ENCODE peak calls at places on chromosomes 6 and 20, in ten cellular contexts. P is AG04450, H is thoracic aorta, U is lung, B is fibroblast of lung, L is uterus, E is right lobe of liver, O is gastrocnemius medialis, W is right cardiac atrium, M is psoas muscle. R is an unnamed sample.

GRCh38 chr20:1567392-1568165 is 10.1 kb upstream of the SIRPD start:
- DNase-seq in O (no peak), U (no peak), E (no peak), B (no peak), W (no peak), L (no peak), M (no peak), H (no peak), P (no peak), R (no peak)

GRCh38 chr20:24782801-24783630 is 166.1 kb upstream of the CST7 start:
- DNase-seq in W (no peak), M (no peak), E (no peak), H (no peak), U (no peak), B (no peak), P (no peak), L (no peak), O (no peak), R (no peak)

GRCh38 chr6:109891924-109892323 is 86.2 kb upstream of the GPR6 start:
- DNase-seq in O (peak), E (no peak), P (no peak), L (no peak), H (no peak), M (no peak), W (no peak), U (peak), B (no peak), R (no peak)

GRCh38 chr6:104325341-104326172 is 534.2 kb downstream of the HACE1 start:
- DNase-seq in P (no peak), M (no peak), W (no peak), O (no peak), E (no peak), H (no peak), B (peak), U (no peak), L (no peak), R (no peak)

GRCh38 chr6:129183681-129184216 is 300.8 kb downstream of the LAMA2 start:
- DNase-seq in P (no peak), B (peak), L (no peak), W (no peak), H (no peak), U (no peak), E (no peak), M (no peak), O (no peak), R (no peak)

GRCh38 chr6:111069722-111070406 is 17.4 kb upstream of the SLC16A10 start:
- DNase-seq in U (no peak), P (no peak), H (no peak), B (no peak), L (no peak), W (no peak), E (no peak), M (no peak), O (no peak), R (no peak)

GRCh38 chr20:45157977-45158376 is 16.7 kb upstream of the PI3 start:
- DNase-seq in O (no peak), P (no peak), H (no peak), E (no peak), U (no peak), M (no peak), B (peak), W (no peak), L (no peak), R (no peak)

GRCh38 chr20:10798811-10799210 is 125.0 kb upstream of the JAG1 start:
- DNase-seq in B (peak), M (no peak), L (no peak), E (no peak), W (no peak), O (no peak), H (no peak), P (no peak), U (no peak), R (no peak)

GRCh38 chr20:3165473-3166337 is 6.0 kb upstream of the FASTKD5 start:
- DNase-seq in O (no peak), E (peak), U (no peak), P (no peak), M (peak), B (peak), L (peak), H (no peak), W (peak), R (no peak)

DNA sequence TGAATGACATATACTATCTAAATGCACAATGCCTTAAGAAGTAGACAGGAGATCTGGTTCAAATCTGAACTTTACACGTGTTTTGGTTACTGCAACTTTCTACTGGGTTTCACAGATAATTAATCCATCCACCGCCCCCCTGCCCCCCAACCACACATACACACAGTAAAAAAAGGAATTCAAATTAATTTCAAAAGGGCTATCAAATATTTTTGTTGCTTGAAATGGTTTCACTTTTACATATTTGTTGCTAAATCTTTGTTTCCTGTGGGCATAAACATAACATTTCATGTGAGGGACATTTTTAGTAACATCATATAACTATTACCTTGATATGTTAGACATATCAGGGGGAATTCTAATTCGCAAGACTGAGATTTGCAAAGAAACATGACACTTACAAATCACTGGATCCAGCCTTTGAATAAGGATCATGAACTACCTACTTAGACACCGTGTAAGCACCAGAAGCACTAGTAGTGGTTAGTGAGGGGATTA is 7.5 kb downstream of the NEDD9 start:
- DNase-seq in L (no peak), U (no peak), W (no peak), E (no peak), B (no peak), P (no peak), H (no peak), O (no peak), M (no peak), R (no peak)
- H3K4me3 ChIP-seq in L (no peak), U (no peak), W (peak), E (no peak), B (no peak), P (no peak), H (peak), O (no peak), M (peak), R (no peak)

GRCh38 chr20:37378420-37378784 is 32.5 kb downstream of the SRC start:
- DNase-seq in U (no peak), H (no peak), B (no peak), O (no peak), P (no peak), E (no peak), L (no peak), M (no peak), W (no peak), R (no peak)
- H3K27ac ChIP-seq in U (no peak), H (no peak), B (no peak), O (no peak), P (peak), E (no peak), L (no peak), M (no peak), W (no peak), R (no peak)

GRCh38 chr20:36623444-36623843 is 17.9 kb downstream of the RAB5IF start:
- DNase-seq in O (no peak), U (no peak), W (no peak), H (no peak), B (no peak), P (no peak), L (no peak), E (no peak), M (no peak), R (no peak)

GRCh38 chr20:36620917-36621316 is 15.3 kb downstream of the RAB5IF start:
- DNase-seq in P (no peak), L (no peak), O (no peak), H (no peak), B (no peak), M (no peak), W (no peak), U (no peak), E (no peak), R (no peak)

GRCh38 chr20:36628076-36628475 is 17.9 kb downstream of the SLA2 start:
- DNase-seq in H (no peak), B (peak), L (no peak), P (no peak), U (no peak), O (no peak), M (no peak), E (no peak), W (no peak), R (no peak)

GRCh38 chr20:36624925-36625324 is 19.3 kb downstream of the RAB5IF start:
- DNase-seq in P (no peak), M (no peak), H (no peak), B (no peak), W (no peak), O (no peak), L (no peak), E (no peak), U (no peak), R (no peak)

DNA sequence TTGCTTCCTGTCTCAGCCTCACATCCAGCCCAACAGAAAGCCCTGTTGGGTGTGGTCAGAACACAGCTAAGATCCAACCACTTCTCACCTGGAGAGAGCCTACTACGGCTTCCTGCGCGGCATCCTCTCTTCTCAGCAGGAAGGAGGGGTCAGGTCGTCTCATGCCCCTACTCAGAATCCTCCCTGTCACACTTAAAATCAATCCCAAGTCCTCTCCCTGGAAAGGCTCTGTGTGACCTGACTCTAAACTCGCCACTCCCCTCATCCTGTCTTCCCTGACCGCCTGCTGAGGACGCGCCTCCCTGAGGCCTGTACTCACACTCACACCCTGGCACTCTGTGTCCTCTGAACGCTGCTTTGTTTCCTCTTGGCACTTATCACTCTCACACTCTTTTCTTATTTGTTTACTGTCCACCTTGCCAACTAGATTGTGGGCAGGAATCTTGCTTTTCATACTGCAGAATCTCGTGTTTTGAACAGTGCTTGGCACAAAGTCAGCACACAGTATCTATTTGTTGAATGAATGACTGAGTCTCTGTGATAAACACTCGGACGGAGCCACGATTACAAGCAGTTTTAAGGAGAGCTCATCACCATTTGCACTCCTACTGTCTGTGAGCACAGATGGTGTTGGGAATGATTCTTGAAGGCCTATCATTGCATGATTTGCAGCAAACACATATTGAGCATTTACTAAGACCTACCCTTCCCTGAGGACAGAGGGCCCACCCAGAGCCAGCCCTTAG is 18.7 kb downstream of the RAB5IF start:
- DNase-seq in O (no peak), H (no peak), W (peak), E (peak), P (no peak), M (no peak), L (no peak), B (no peak), U (no peak), R (no peak)
- H3K4me3 ChIP-seq in O (no peak), H (no peak), W (no peak), E (no peak), P (no peak), M (no peak), L (no peak), B (no peak), U (no peak), R (no peak)

GRCh38 chr6:1318036-1318435 is 6.1 kb downstream of the FOXQ1 start:
- DNase-seq in L (no peak), U (no peak), W (no peak), E (no peak), H (no peak), B (no peak), O (no peak), M (no peak), P (no peak), R (no peak)
- H3K27ac ChIP-seq in L (no peak), U (no peak), W (no peak), E (no peak), H (no peak), B (no peak), O (no peak), M (no peak), P (no peak), R (no peak)

DNA sequence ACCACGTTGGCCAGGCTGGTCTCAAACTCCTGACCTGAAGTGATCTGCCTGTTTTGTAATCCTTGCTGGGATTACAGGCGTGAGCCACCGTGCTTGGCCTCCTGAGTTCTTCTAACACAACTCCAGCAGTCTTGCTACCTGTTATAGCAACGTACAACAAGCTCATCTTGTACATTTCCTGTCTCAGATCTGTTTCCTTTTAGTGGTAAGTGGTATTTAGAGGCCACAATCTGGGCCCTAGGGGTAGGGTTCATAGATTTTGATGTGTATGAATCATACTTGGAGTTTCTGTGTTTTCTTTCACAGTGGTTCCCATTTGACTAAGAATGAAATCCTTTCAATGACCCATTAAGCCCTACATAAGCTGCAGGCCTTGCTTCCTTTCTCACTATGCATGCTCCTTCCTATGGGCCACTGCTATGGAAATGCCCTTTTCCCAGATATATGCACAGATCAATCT is 27.1 kb upstream of the SYNCRIP start:
- DNase-seq in W (no peak), H (no peak), U (no peak), M (no peak), B (peak), P (no peak), L (no peak), O (no peak), E (no peak), R (no peak)
- H3K4me3 ChIP-seq in W (no peak), H (no peak), U (no peak), M (no peak), B (no peak), P (no peak), L (no peak), O (no peak), E (no peak), R (no peak)

GRCh38 chr6:52557389-52558265 is 19.2 kb downstream of the TRAM2 start:
- DNase-seq in O (no peak), E (no peak), W (no peak), L (no peak), B (peak), H (no peak), P (no peak), M (no peak), U (no peak), R (no peak)
- H3K27ac ChIP-seq in O (peak), E (no peak), W (no peak), L (peak), B (peak), H (peak), P (peak), M (no peak), U (peak), R (peak)

GRCh38 chr6:39861663-39862062 is 69.5 kb downstream of the DAAM2 start:
- DNase-seq in H (no peak), U (no peak), M (no peak), P (no peak), W (no peak), B (no peak), E (no peak), O (no peak), L (no peak), R (no peak)
- H3K4me3 ChIP-seq in H (no peak), U (no peak), M (no peak), P (no peak), W (no peak), B (no peak), E (no peak), O (no peak), L (no peak), R (no peak)

GRCh38 chr6:169429001-169429400 is 175.4 kb upstream of the THBS2 start:
- DNase-seq in M (no peak), W (no peak), O (no peak), U (no peak), L (no peak), P (no peak), E (no peak), B (no peak), H (no peak), R (no peak)
- H3K27ac ChIP-seq in M (no peak), W (no peak), O (no peak), U (peak), L (peak), P (no peak), E (no peak), B (no peak), H (no peak), R (peak)

DNA sequence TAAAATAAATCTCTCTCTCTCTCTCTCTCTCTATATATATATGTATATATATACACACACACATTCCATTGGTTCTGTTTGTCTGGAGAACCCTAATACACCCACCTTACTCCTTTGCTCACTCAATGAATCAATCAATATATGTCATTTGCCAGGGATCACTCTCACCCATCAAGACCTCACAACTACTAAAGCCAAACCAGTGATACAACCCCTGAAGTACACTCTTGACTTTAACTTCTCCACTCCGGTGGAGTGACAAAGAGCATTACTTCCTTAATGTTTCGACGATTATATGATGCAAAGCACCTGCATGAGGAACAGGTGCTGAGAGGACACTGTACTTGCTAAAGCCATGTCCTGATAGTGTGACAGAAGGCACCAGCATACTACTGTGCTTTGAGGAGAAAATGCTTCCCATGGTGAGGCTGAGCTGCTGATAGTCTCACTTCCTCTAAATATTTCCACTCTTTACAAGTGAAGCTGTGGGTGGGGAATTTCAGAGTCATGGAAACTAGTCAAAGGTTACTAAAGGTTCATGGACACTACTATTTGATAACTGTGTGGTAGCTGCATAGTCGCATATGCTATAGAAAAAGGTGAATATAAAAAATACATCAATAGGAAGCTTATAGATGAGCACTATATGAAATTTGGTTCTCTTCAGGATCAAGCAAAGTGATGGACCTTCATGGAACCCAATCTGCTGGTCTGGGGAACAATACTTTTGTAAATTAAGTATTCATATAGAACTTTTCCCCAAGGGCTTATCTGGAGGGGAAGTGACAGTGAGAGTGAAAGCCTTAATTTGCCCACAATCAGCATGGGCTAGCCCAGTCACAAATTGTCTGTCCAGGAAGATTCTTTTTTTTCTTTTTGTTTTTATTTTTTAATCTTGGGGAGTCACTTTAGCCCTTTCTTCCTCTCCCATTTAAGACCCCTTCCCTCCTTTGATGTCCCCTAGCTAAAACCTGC is 141.9 kb upstream of the NEDD9 start:
- DNase-seq in U (no peak), B (no peak), M (no peak), L (no peak), H (no peak), E (no peak), O (no peak), W (no peak), P (no peak), R (no peak)
- H3K4me3 ChIP-seq in U (no peak), B (no peak), M (no peak), L (no peak), H (no peak), E (no peak), O (no peak), W (no peak), P (no peak), R (no peak)

R was measured in vagina.